ENCODE peak calls at places on chromosomes 4 and X, in eight cellular contexts. T is SK-N-SH, P is GM12864, U is left lung, I is A549, C is lung, S is kidney, L is stomach. J is an unnamed sample.

GRCh38 chr4:126701756-126702155 is 931.0 kb upstream of the INTU start:
- DNase-seq in T (no peak), P (no peak), U (no peak), I (no peak), C (no peak), S (no peak), L (no peak), J (peak; percentile 41)

GRCh38 chr4:88737304-88738015 is 39.8 kb upstream of the NAP1L5 start:
- DNase-seq in T (no peak), P (no peak), U (no peak), I (no peak), C (no peak), S (peak; percentile 80), L (peak; percentile 44), J (no peak)

GRCh38 chr4:41579043-41579442 is 41.1 kb downstream of the LIMCH1 start:
- DNase-seq in T (no peak), P (no peak), U (no peak), I (no peak), C (no peak), S (no peak), L (no peak), J (no peak)

GRCh38 chr4:58192217-58192616 is 1082.0 kb upstream of the IGFBP7 start:
- DNase-seq in T (no peak), P (no peak), U (no peak), I (no peak), C (no peak), S (no peak), L (no peak), J (no peak)

GRCh38 chrX:38426785-38427184 is 74.4 kb downstream of the OTC start:
- DNase-seq in T (no peak), P (no peak), U (no peak), I (no peak), C (no peak), S (no peak), L (no peak), J (no peak)

GRCh38 chr4:148984951-148985350 is 542.7 kb upstream of the NR3C2 start:
- DNase-seq in T (no peak), P (no peak), U (no peak), I (no peak), C (no peak), S (no peak), L (no peak), J (no peak)

GRCh38 chr4:6963139-6963611 is 53.5 kb downstream of the TBC1D14 start:
- DNase-seq in T (no peak), P (no peak), U (no peak), I (no peak), C (no peak), S (no peak), L (no peak), J (no peak)

GRCh38 chrX:110992611-110993010 is 103.4 kb upstream of the PAK3 start:
- DNase-seq in T (peak; percentile 24), P (no peak), U (no peak), I (peak; percentile 10), C (no peak), S (no peak), L (peak; percentile 31), J (no peak)

GRCh38 chr4:71456841-71457240 is 118.0 kb downstream of the SLC4A4 start:
- DNase-seq in T (no peak), P (no peak), U (no peak), I (peak; percentile 3), C (no peak), S (no peak), L (no peak), J (no peak)

GRCh38 chrX:18377802-18378201 is 23.3 kb upstream of the SCML2 start:
- DNase-seq in T (peak; percentile 46), P (no peak), U (no peak), I (no peak), C (no peak), S (no peak), L (peak; percentile 27), J (no peak)

GRCh38 chr4:121736735-121737351 is 28.1 kb downstream of the SMIM43 start:
- DNase-seq in T (peak; percentile 45), P (no peak), U (no peak), I (peak; percentile 49), C (peak; percentile 40), S (no peak), L (no peak), J (peak; percentile 29)

GRCh38 chrX:21840199-21840557 is 761 bp downstream of the MBTPS2 start:
- DNase-seq in T (no peak), P (no peak), U (no peak), I (no peak), C (no peak), S (no peak), L (no peak), J (no peak)

GRCh38 chr4:158535130-158535614 is 13.5 kb downstream of the RXFP1 start:
- DNase-seq in T (no peak), P (peak; percentile 5), U (no peak), I (no peak), C (no peak), S (no peak), L (no peak), J (no peak)

GRCh38 chrX:57227691-57228090 is 58.8 kb upstream of the FAAH2 start:
- DNase-seq in T (no peak), P (no peak), U (no peak), I (no peak), C (no peak), S (no peak), L (no peak), J (no peak)

GRCh38 chrX:20362268-20363002 is 95.7 kb upstream of the RPS6KA3 start:
- DNase-seq in T (no peak), P (no peak), U (no peak), I (peak; percentile 60), C (peak; percentile 35), S (no peak), L (no peak), J (no peak)

GRCh38 chr4:175542787-175543186 is 269.3 kb downstream of the GPM6A start:
- DNase-seq in T (peak; percentile 13), P (no peak), U (no peak), I (no peak), C (no peak), S (no peak), L (no peak), J (no peak)

GRCh38 chr4:10089346-10089745 is 27.3 kb downstream of the WDR1 start:
- DNase-seq in T (no peak), P (no peak), U (no peak), I (no peak), C (no peak), S (peak; percentile 83), L (peak; percentile 81), J (no peak)

GRCh38 chrX:40729923-40730584 is 5.3 kb downstream of the MED14 start:
- DNase-seq in T (no peak), P (no peak), U (no peak), I (no peak), C (no peak), S (no peak), L (no peak), J (no peak)

GRCh38 chr4:54961357-54961975 is 163.9 kb downstream of the KDR start:
- DNase-seq in T (peak; percentile 42), P (no peak), U (no peak), I (peak; percentile 2), C (no peak), S (no peak), L (no peak), J (no peak)

GRCh38 chrX:41116948-41117347 is 31.7 kb downstream of the USP9X start:
- DNase-seq in T (no peak), P (peak; percentile 65), U (no peak), I (no peak), C (no peak), S (no peak), L (no peak), J (no peak)

GRCh38 chr4:148044889-148045352 is 313.0 kb downstream of the ARHGAP10 start:
- DNase-seq in T (peak; percentile 21), P (no peak), U (no peak), I (no peak), C (no peak), S (no peak), L (no peak), J (no peak)

DNA sequence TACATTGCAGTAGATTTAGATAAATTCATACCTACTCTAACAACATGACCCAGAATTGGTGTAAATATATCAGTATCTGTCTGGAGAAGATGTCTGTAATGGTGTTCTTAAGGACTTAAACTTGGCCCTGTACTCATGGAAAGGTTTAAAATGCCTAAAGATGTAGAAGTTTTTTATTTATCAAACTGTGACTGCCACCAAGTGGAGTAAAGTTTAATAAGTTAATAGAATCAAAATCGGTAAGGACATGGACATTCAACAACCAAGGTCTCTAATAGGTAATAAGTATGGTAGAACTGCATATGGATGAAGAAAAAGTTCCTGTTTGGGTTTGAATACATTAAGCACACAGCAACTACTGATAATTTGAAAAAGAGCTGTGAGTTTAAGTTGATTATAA is 474.0 kb upstream of the NDST3 start:
- DNase-seq in T (no peak), P (no peak), U (no peak), I (no peak), C (no peak), S (no peak), L (no peak), J (no peak)
- TF ChIP-seq CTCF in T (peak; percentile 45), P (no peak), U (no peak), I (peak; percentile 17), C (no peak), S (no peak), L (no peak), J (no peak)

DNA sequence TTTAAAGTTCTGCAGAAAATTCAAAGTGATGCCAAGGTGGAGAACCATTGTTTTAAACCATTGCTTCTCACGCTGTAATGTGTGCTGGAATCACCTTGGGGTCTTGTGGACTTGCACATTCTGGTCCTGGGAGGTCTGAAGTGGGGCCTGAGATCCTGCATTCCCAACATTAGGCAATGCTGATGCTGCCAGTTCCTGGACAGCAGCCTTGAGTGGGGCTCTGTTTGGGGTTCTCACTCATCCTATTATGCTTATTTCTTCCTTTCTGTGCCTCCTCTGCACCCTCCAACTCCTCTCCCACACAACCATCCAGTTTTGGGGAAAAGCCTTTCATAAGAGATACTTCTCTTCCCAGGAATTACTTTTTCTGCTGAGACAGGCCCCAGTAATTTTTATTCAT is 44.2 kb upstream of the RASSF6 start:
- DNase-seq in T (no peak), P (no peak), U (no peak), I (no peak), C (no peak), S (no peak), L (no peak), J (no peak)
- H3K4me3 ChIP-seq in T (no peak overlapping the region), P (no peak overlapping the region), U (no peak overlapping the region), I (no peak overlapping the region), C (no peak overlapping the region), S (no peak overlapping the region), L (no peak overlapping the region), J (no peak overlapping the region)

GRCh38 chr4:142671516-142671915 is 174.6 kb downstream of the INPP4B start:
- DNase-seq in T (no peak), P (no peak), U (no peak), I (no peak), C (no peak), S (no peak), L (no peak), J (no peak)
- TF ChIP-seq CTCF in T (peak; percentile 33), P (no peak), U (no peak), I (no peak), C (no peak), S (no peak), L (no peak), J (no peak)

GRCh38 chr4:39840027-39840426 is 137.7 kb downstream of the PDS5A start:
- DNase-seq in T (no peak), P (no peak), U (no peak), I (no peak), C (no peak), S (no peak), L (no peak), J (no peak)

GRCh38 chr4:39834269-39834668 is 136.3 kb downstream of the UBE2K start:
- DNase-seq in T (no peak), P (no peak), U (no peak), I (no peak), C (no peak), S (no peak), L (no peak), J (no peak)
- H3K4me3 ChIP-seq in T (no peak overlapping the region), P (no peak overlapping the region), U (no peak overlapping the region), I (no peak overlapping the region), C (no peak overlapping the region), S (no peak overlapping the region), L (no peak overlapping the region), J (no peak overlapping the region)